ENCODE peak calls at places on chromosomes 2 and 18, in ten cellular contexts. One of them, this sample, is unnamed. For H3K4me1 and H3K27me3, the result is how much of the 10 kb centered on the place peaks cover.

GRCh38 chr2:200454839-200455801 is 54.7 kb downstream of the KCTD18 start:
- DNase-seq in neural progenitor cell: no peak
- DNase-seq in neuronal stem cell: no peak
- DNase-seq in uterus: no peak
- DNase-seq in heart right ventricle: no peak
- DNase-seq in tibial artery: no peak
- DNase-seq in adrenal gland: peak
- DNase-seq in fibroblast of lung: no peak
- DNase-seq in spleen: no peak
- DNase-seq in mammary epithelial cell: peak
- DNase-seq in this sample: no peak

GRCh38 chr2:98588880-98589425 is 19.4 kb downstream of the COA5 start:
- DNase-seq in heart right ventricle: no peak
- DNase-seq in uterus: no peak
- DNase-seq in adrenal gland: no peak
- DNase-seq in spleen: no peak
- DNase-seq in fibroblast of lung: no peak
- DNase-seq in neural progenitor cell: no peak
- DNase-seq in tibial artery: no peak
- DNase-seq in mammary epithelial cell: no peak
- DNase-seq in neuronal stem cell: no peak
- DNase-seq in this sample: no peak

GRCh38 chr2:180728928-180729559 is 251.4 kb upstream of the UBE2E3 start:
- DNase-seq in tibial artery: no peak
- DNase-seq in adrenal gland: no peak
- DNase-seq in mammary epithelial cell: peak
- DNase-seq in heart right ventricle: no peak
- DNase-seq in fibroblast of lung: peak
- DNase-seq in neuronal stem cell: no peak
- DNase-seq in spleen: no peak
- DNase-seq in uterus: no peak
- DNase-seq in neural progenitor cell: no peak
- DNase-seq in this sample: peak

GRCh38 chr2:25743132-25743830 is 69.9 kb upstream of the DTNB start:
- DNase-seq in fibroblast of lung: no peak
- DNase-seq in spleen: no peak
- DNase-seq in heart right ventricle: no peak
- DNase-seq in mammary epithelial cell: no peak
- DNase-seq in neuronal stem cell: no peak
- DNase-seq in tibial artery: no peak
- DNase-seq in adrenal gland: no peak
- DNase-seq in uterus: no peak
- DNase-seq in neural progenitor cell: no peak
- DNase-seq in this sample: no peak

GRCh38 chr2:28691774-28692281 is 59.8 kb upstream of the PPP1CB start:
- DNase-seq in adrenal gland: peak
- DNase-seq in fibroblast of lung: peak
- DNase-seq in mammary epithelial cell: no peak
- DNase-seq in heart right ventricle: peak
- DNase-seq in uterus: peak
- DNase-seq in neural progenitor cell: peak
- DNase-seq in tibial artery: no peak
- DNase-seq in spleen: no peak
- DNase-seq in neuronal stem cell: peak
- DNase-seq in this sample: peak

GRCh38 chr2:170005702-170006101 is 172.2 kb upstream of the MYO3B start:
- DNase-seq in fibroblast of lung: no peak
- DNase-seq in spleen: no peak
- DNase-seq in mammary epithelial cell: peak
- DNase-seq in adrenal gland: no peak
- DNase-seq in heart right ventricle: no peak
- DNase-seq in neuronal stem cell: no peak
- DNase-seq in neural progenitor cell: peak
- DNase-seq in uterus: no peak
- DNase-seq in tibial artery: no peak
- DNase-seq in this sample: no peak

GRCh38 chr2:133811409-133812125 is 243.3 kb upstream of the NCKAP5 start:
- DNase-seq in mammary epithelial cell: no peak
- DNase-seq in uterus: no peak
- DNase-seq in spleen: no peak
- DNase-seq in fibroblast of lung: no peak
- DNase-seq in neural progenitor cell: no peak
- DNase-seq in adrenal gland: no peak
- DNase-seq in heart right ventricle: no peak
- DNase-seq in neuronal stem cell: no peak
- DNase-seq in tibial artery: no peak
- DNase-seq in this sample: no peak

GRCh38 chr2:159516241-159516758 is 100.0 kb downstream of the BAZ2B start:
- DNase-seq in tibial artery: no peak
- DNase-seq in spleen: no peak
- DNase-seq in neuronal stem cell: peak
- DNase-seq in adrenal gland: no peak
- DNase-seq in fibroblast of lung: peak
- DNase-seq in uterus: no peak
- DNase-seq in mammary epithelial cell: peak
- DNase-seq in neural progenitor cell: peak
- DNase-seq in heart right ventricle: no peak
- DNase-seq in this sample: peak

GRCh38 chr2:174362949-174363348 is 28.2 kb downstream of the SP9 start:
- DNase-seq in tibial artery: no peak
- DNase-seq in uterus: no peak
- DNase-seq in neuronal stem cell: no peak
- DNase-seq in fibroblast of lung: no peak
- DNase-seq in mammary epithelial cell: no peak
- DNase-seq in neural progenitor cell: no peak
- DNase-seq in heart right ventricle: no peak
- DNase-seq in adrenal gland: no peak
- DNase-seq in spleen: no peak
- DNase-seq in this sample: no peak
- H3K4me1 ChIP-seq in tibial artery: under half
- H3K4me1 ChIP-seq in uterus: under half
- H3K4me1 ChIP-seq in neuronal stem cell: under half
- H3K4me1 ChIP-seq in fibroblast of lung: under half
- H3K4me1 ChIP-seq in mammary epithelial cell: under half
- H3K4me1 ChIP-seq in neural progenitor cell: under half
- H3K4me1 ChIP-seq in heart right ventricle: under half
- H3K4me1 ChIP-seq in adrenal gland: under half
- H3K4me1 ChIP-seq in spleen: under half
- H3K4me1 ChIP-seq in this sample: under half

GRCh38 chr18:78151948-78152725 is 827.5 kb upstream of the SALL3 start:
- DNase-seq in neural progenitor cell: no peak
- DNase-seq in tibial artery: no peak
- DNase-seq in adrenal gland: no peak
- DNase-seq in mammary epithelial cell: no peak
- DNase-seq in fibroblast of lung: no peak
- DNase-seq in spleen: no peak
- DNase-seq in uterus: no peak
- DNase-seq in heart right ventricle: no peak
- DNase-seq in neuronal stem cell: no peak
- DNase-seq in this sample: no peak
- H3K27me3 ChIP-seq in neural progenitor cell: under half
- H3K27me3 ChIP-seq in tibial artery: under half
- H3K27me3 ChIP-seq in adrenal gland: under half
- H3K27me3 ChIP-seq in mammary epithelial cell: under half
- H3K27me3 ChIP-seq in fibroblast of lung: under half
- H3K27me3 ChIP-seq in spleen: under half
- H3K27me3 ChIP-seq in uterus: under half
- H3K27me3 ChIP-seq in heart right ventricle: under half
- H3K27me3 ChIP-seq in neuronal stem cell: under half
- H3K27me3 ChIP-seq in this sample: under half

DNA sequence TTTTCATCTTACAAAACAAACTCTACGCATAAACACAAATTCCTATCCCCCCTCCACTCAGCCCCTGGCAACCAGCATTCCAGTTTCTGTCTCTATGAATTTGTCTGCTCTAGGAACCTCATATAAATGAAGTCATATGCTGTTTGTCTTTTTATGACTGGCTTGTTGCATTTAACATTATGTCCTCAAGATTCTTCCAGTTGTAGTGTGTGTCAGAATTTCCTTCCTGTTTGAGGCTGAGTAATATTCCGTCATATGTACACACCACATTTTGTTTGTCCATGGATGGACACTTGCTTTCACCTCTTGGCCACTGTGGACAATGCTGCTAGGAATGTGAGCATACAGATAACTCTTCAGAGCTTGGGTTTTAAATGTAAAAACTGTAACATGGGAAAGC is 272.1 kb downstream of the GBX2 start:
- DNase-seq in tibial artery: no peak
- DNase-seq in spleen: no peak
- DNase-seq in uterus: no peak
- DNase-seq in mammary epithelial cell: no peak
- DNase-seq in neural progenitor cell: no peak
- DNase-seq in heart right ventricle: no peak
- DNase-seq in adrenal gland: no peak
- DNase-seq in fibroblast of lung: no peak
- DNase-seq in neuronal stem cell: no peak
- DNase-seq in this sample: no peak
- H3K27ac ChIP-seq in tibial artery: no peak
- H3K27ac ChIP-seq in spleen: no peak
- H3K27ac ChIP-seq in uterus: no peak
- H3K27ac ChIP-seq in mammary epithelial cell: no peak
- H3K27ac ChIP-seq in neural progenitor cell: no peak
- H3K27ac ChIP-seq in heart right ventricle: no peak
- H3K27ac ChIP-seq in adrenal gland: no peak
- H3K27ac ChIP-seq in fibroblast of lung: no peak
- H3K27ac ChIP-seq in neuronal stem cell: no peak
- H3K27ac ChIP-seq in this sample: no peak

GRCh38 chr2:42928692-42929576 is 136.6 kb upstream of the HAAO start:
- DNase-seq in adrenal gland: no peak
- DNase-seq in heart right ventricle: no peak
- DNase-seq in spleen: no peak
- DNase-seq in neuronal stem cell: peak
- DNase-seq in tibial artery: no peak
- DNase-seq in neural progenitor cell: peak
- DNase-seq in mammary epithelial cell: no peak
- DNase-seq in uterus: no peak
- DNase-seq in fibroblast of lung: peak
- DNase-seq in this sample: peak
- H3K4me1 ChIP-seq in adrenal gland: half or more
- H3K4me1 ChIP-seq in heart right ventricle: half or more
- H3K4me1 ChIP-seq in spleen: half or more
- H3K4me1 ChIP-seq in neuronal stem cell: half or more
- H3K4me1 ChIP-seq in tibial artery: half or more
- H3K4me1 ChIP-seq in neural progenitor cell: half or more
- H3K4me1 ChIP-seq in mammary epithelial cell: under half
- H3K4me1 ChIP-seq in uterus: under half
- H3K4me1 ChIP-seq in fibroblast of lung: half or more
- H3K4me1 ChIP-seq in this sample: half or more

DNA sequence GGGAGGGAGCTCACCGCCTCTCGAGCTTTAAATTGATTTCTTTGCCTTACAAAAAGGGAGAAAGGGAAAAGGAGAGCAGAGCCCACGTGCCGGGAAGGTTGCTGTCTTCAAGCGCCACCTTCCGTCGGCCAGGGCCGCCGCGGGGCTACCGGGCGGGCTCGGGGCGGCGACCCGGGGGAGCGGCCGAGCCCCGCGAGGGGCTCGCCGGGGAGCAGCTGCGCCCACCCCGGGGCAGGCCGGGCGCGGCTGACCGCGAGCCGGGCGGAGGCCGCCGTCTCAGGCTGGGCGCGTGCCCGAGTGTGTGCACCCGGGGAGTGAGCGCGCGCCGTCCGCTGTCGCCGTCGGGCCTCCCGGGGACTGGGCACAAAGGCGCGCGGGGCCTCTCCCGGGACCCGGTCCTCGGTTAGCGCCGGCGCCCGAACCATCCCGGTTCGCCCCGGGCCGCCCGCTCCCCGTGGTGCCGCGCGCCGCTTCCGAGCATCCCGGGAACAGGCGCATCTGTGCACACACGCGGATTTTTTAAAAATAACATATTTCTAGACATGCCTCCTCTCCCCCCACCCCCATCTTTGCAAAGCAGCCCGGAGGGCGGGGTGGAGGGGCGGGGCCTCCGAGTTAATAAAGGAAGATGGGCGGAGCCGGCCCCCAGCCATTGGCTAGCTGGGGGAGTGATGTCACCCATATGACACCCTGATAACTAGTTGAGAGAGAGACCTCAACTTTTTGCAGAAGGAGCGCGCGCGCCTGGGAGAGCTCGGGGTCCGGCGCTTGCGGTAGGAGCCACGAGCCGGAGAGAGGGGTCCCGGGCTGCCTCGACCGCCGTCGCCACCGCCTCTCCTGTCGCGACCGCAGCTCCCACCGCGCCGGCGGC is at the start of gene SOX11:
- DNase-seq in neuronal stem cell: peak
- DNase-seq in neural progenitor cell: peak
- DNase-seq in fibroblast of lung: peak
- DNase-seq in uterus: no peak
- DNase-seq in mammary epithelial cell: no peak
- DNase-seq in spleen: peak
- DNase-seq in heart right ventricle: peak
- DNase-seq in tibial artery: no peak
- DNase-seq in adrenal gland: no peak
- DNase-seq in this sample: peak
- H3K27me3 ChIP-seq in neuronal stem cell: under half
- H3K27me3 ChIP-seq in neural progenitor cell: under half
- H3K27me3 ChIP-seq in fibroblast of lung: under half
- H3K27me3 ChIP-seq in uterus: under half
- H3K27me3 ChIP-seq in mammary epithelial cell: half or more
- H3K27me3 ChIP-seq in spleen: half or more
- H3K27me3 ChIP-seq in heart right ventricle: half or more
- H3K27me3 ChIP-seq in tibial artery: half or more
- H3K27me3 ChIP-seq in adrenal gland: half or more
- H3K27me3 ChIP-seq in this sample: under half

DNA sequence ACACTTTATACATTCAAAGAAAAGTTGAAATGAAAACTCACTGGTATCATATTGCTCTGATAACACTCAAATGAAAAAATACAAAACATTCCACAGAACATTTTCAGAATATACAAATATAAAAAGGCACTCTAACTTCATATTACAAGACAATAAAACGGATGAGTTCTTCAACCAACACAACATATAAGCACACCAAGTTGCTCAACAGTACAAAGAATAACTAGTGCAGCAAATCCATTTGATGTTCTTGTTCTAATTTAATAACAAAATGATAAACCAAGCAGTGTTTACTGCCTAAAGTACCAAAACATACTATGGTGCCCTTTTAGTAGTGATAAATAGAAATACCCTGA is 60.8 kb upstream of the PGAP1 start:
- DNase-seq in spleen: no peak
- DNase-seq in uterus: no peak
- DNase-seq in mammary epithelial cell: no peak
- DNase-seq in fibroblast of lung: peak
- DNase-seq in tibial artery: no peak
- DNase-seq in adrenal gland: no peak
- DNase-seq in neural progenitor cell: no peak
- DNase-seq in neuronal stem cell: no peak
- DNase-seq in heart right ventricle: no peak
- DNase-seq in this sample: no peak
- H3K27ac ChIP-seq in spleen: peak
- H3K27ac ChIP-seq in uterus: peak
- H3K27ac ChIP-seq in mammary epithelial cell: peak
- H3K27ac ChIP-seq in fibroblast of lung: peak
- H3K27ac ChIP-seq in tibial artery: no peak
- H3K27ac ChIP-seq in adrenal gland: peak
- H3K27ac ChIP-seq in neural progenitor cell: no peak
- H3K27ac ChIP-seq in neuronal stem cell: no peak
- H3K27ac ChIP-seq in heart right ventricle: peak
- H3K27ac ChIP-seq in this sample: no peak

GRCh38 chr18:63181706-63182105 is 137.9 kb downstream of the BCL2 start:
- DNase-seq in spleen: peak
- DNase-seq in fibroblast of lung: no peak
- DNase-seq in mammary epithelial cell: no peak
- DNase-seq in neuronal stem cell: no peak
- DNase-seq in tibial artery: no peak
- DNase-seq in heart right ventricle: no peak
- DNase-seq in neural progenitor cell: no peak
- DNase-seq in uterus: no peak
- DNase-seq in adrenal gland: no peak
- DNase-seq in this sample: no peak
- H3K4me1 ChIP-seq in spleen: half or more
- H3K4me1 ChIP-seq in fibroblast of lung: under half
- H3K4me1 ChIP-seq in mammary epithelial cell: under half
- H3K4me1 ChIP-seq in neuronal stem cell: under half
- H3K4me1 ChIP-seq in tibial artery: under half
- H3K4me1 ChIP-seq in heart right ventricle: under half
- H3K4me1 ChIP-seq in neural progenitor cell: under half
- H3K4me1 ChIP-seq in uterus: under half
- H3K4me1 ChIP-seq in adrenal gland: under half
- H3K4me1 ChIP-seq in this sample: under half